ENCODE peak calls at places on chromosomes 2 and 18, in eight cellular contexts. M is mucosa of descending colon; B is activated CD4-positive, CD25-positive, alpha-beta regulatory T cell; O is stimulated activated CD8-positive, alpha-beta memory T cell treated with anti-CD3 and anti-CD28 coated beads, Interleukin-7, amount 100 ng/mL, for 1 hour; L is NCI-H774; U is EL; G is HFFc6; S is NCI-H748 treated with DMSO at 0.1 percent for 48 hours. Z is an unnamed sample.

GRCh38 chr2:149065236-149065635 is 26.7 kb downstream of the LYPD6B start:
- DNase-seq in M (no peak), B (no peak), O (no peak), L (no peak), U (peak; percentile 75), G (peak; percentile 78), S (no peak), Z (no peak)

GRCh38 chr2:11830708-11831301 is 84.4 kb downstream of the LPIN1 start:
- DNase-seq in M (no peak), B (no peak), O (no peak), L (no peak), U (no peak), G (no peak), S (no peak), Z (no peak)

GRCh38 chr2:41445865-41446264 is 602.0 kb upstream of the PKDCC start:
- DNase-seq in M (no peak), B (no peak), O (no peak), L (no peak), U (no peak), G (no peak), S (no peak), Z (no peak)

GRCh38 chr18:48222118-48222517 is 187.1 kb downstream of the ZBTB7C start:
- DNase-seq in M (peak; percentile 75), B (no peak), O (no peak), L (peak; percentile 91), U (no peak), G (no peak), S (peak; percentile 88), Z (peak; percentile 80)

GRCh38 chr2:144695661-144696060 is 175.7 kb upstream of the ZEB2 start:
- DNase-seq in M (no peak), B (no peak), O (no peak), L (no peak), U (no peak), G (no peak), S (no peak), Z (no peak)

GRCh38 chr18:48896875-48897511 is 53.8 kb downstream of the SMAD7 start:
- DNase-seq in M (peak; percentile 58), B (no peak), O (no peak), L (no peak), U (peak; percentile 67), G (no peak), S (no peak), Z (peak; percentile 13)

GRCh38 chr2:11656252-11656651 is 13.7 kb downstream of the NTSR2 start:
- DNase-seq in M (no peak), B (no peak), O (no peak), L (no peak), U (no peak), G (no peak), S (no peak), Z (no peak)

GRCh38 chr18:21740474-21740723 is 193 bp upstream of the MIB1 start:
- DNase-seq in M (peak; percentile 99), B (no peak), O (no peak), L (no peak), U (no peak), G (peak; percentile 94), S (no peak), Z (peak; percentile 100)